ENCODE peak calls at places on chromosomes 11 and 22, in nine cellular contexts. U is DND-41, T is skeletal muscle cell, N is PC-3, W is AG09309, O is BE2C, L is neuronal stem cell, A is AG10803, R is hepatocyte. E is an unnamed sample.

GRCh38 chr11:132632641-132633124 is 899.6 kb downstream of the OPCML start:
- DNase-seq in R (peak), A (peak), O (no peak), L (no peak), W (peak), U (no peak), T (peak), N (peak), E (peak)

GRCh38 chr11:121792185-121792584 is 323.8 kb downstream of the BLID start:
- DNase-seq in N (no peak), A (no peak), W (no peak), O (no peak), R (no peak), U (no peak), T (no peak), L (no peak), E (no peak)

GRCh38 chr11:128629516-128630106 is 42.3 kb upstream of the ETS1 start:
- DNase-seq in L (no peak), T (no peak), O (no peak), A (peak), N (peak), W (no peak), R (no peak), U (no peak), E (no peak)

GRCh38 chr11:47270331-47271271 is 668 bp downstream of the MADD start:
- DNase-seq in U (peak), A (peak), L (no peak), N (peak), W (no peak), R (peak), T (no peak), O (peak), E (no peak)

GRCh38 chr11:120522021-120522420 is 10.5 kb downstream of the GRIK4 start:
- DNase-seq in O (no peak), A (no peak), U (no peak), T (no peak), N (no peak), W (no peak), L (no peak), R (no peak), E (no peak)

GRCh38 chr11:1281326-1281973 is 28.0 kb downstream of the TOLLIP start:
- DNase-seq in R (no peak), T (no peak), L (no peak), O (no peak), N (no peak), A (peak), U (no peak), W (no peak), E (no peak)

GRCh38 chr11:115185507-115185906 is 318.7 kb downstream of the CADM1 start:
- DNase-seq in U (no peak), N (no peak), R (no peak), A (no peak), O (no peak), L (no peak), T (no peak), W (no peak), E (no peak)

GRCh38 chr22:30717331-30717921 is 22.8 kb downstream of the OSBP2 start:
- DNase-seq in L (no peak), T (peak), U (no peak), W (peak), R (no peak), N (peak), A (peak), O (no peak), E (no peak)

GRCh38 chr11:96123301-96123700 is 199.4 kb upstream of the MTMR2 start:
- DNase-seq in N (no peak), R (no peak), L (no peak), U (peak), W (no peak), A (no peak), O (no peak), T (no peak), E (no peak)

GRCh38 chr11:32188785-32189184 is 97.9 kb downstream of the RCN1 start:
- DNase-seq in L (no peak), W (no peak), T (no peak), A (no peak), N (no peak), O (no peak), R (no peak), U (no peak), E (no peak)

GRCh38 chr11:63614136-63614664 is at the start of gene PLAAT3:
- DNase-seq in N (peak), T (no peak), W (no peak), O (peak), L (peak), A (peak), R (peak), U (no peak), E (no peak)

GRCh38 chr11:2587976-2588748 is 111.6 kb downstream of the KCNQ1OT1 start:
- DNase-seq in R (peak), L (no peak), W (no peak), O (peak), N (no peak), U (no peak), T (no peak), A (no peak), E (no peak)

GRCh38 chr11:2590131-2590950 is 109.5 kb downstream of the KCNQ1OT1 start:
- DNase-seq in A (no peak), W (no peak), O (no peak), T (no peak), R (no peak), L (no peak), N (no peak), U (peak), E (no peak)

GRCh38 chr11:84899740-84900139 is 727.4 kb downstream of the DLG2 start:
- DNase-seq in R (no peak), W (no peak), T (no peak), L (no peak), O (no peak), U (no peak), A (no peak), N (peak), E (no peak)

GRCh38 chr22:41197808-41198585 is 7.1 kb upstream of the L3MBTL2 start:
- DNase-seq in R (peak), O (peak), L (no peak), W (no peak), T (no peak), N (peak), A (no peak), U (peak), E (no peak)

GRCh38 chr11:35937751-35938150 is 6.1 kb upstream of the LDLRAD3 start:
- DNase-seq in A (no peak), W (no peak), U (no peak), O (no peak), L (no peak), T (no peak), R (no peak), N (no peak), E (no peak)

GRCh38 chr11:90639687-90640086 is 416.8 kb upstream of the CHORDC1 start:
- DNase-seq in L (no peak), O (no peak), A (no peak), N (peak), W (no peak), T (no peak), R (peak), U (no peak), E (peak)

GRCh38 chr11:96424693-96425092 is 34.9 kb downstream of the JRKL start:
- DNase-seq in W (peak), R (no peak), A (peak), O (no peak), T (no peak), L (no peak), U (no peak), N (peak), E (peak)

GRCh38 chr22:48592488-48592887 is 1235.2 kb downstream of the BRD1 start:
- DNase-seq in N (no peak), O (no peak), T (no peak), L (no peak), A (no peak), R (no peak), W (no peak), U (no peak), E (no peak)

GRCh38 chr22:48135641-48136040 is 1373.2 kb downstream of the TBC1D22A start:
- DNase-seq in A (no peak), T (no peak), R (no peak), L (no peak), W (no peak), O (no peak), U (no peak), N (no peak), E (no peak)

GRCh38 chr11:69655479-69656394 is 14.8 kb downstream of the CCND1 start:
- DNase-seq in A (no peak), U (no peak), R (no peak), L (no peak), W (no peak), T (no peak), N (peak), O (peak), E (no peak)

GRCh38 chr22:40345271-40345670 is 1.0 kb upstream of the ADSL start:
- DNase-seq in L (no peak), T (no peak), R (peak), W (no peak), N (peak), A (peak), O (no peak), U (peak), E (no peak)

GRCh38 chr11:104858882-104859735 is 39.2 kb downstream of the CASP12 start:
- DNase-seq in W (no peak), N (no peak), O (no peak), U (peak), L (no peak), A (no peak), R (no peak), T (no peak), E (no peak)

GRCh38 chr11:114098927-114099326 is 39.4 kb downstream of the ZBTB16 start:
- DNase-seq in L (no peak), R (no peak), A (no peak), U (no peak), O (no peak), W (no peak), N (no peak), T (no peak), E (no peak)

GRCh38 chr22:38611559-38611958 is 41.6 kb upstream of the DMC1 start:
- DNase-seq in U (no peak), T (no peak), N (no peak), A (no peak), O (no peak), R (no peak), L (no peak), W (no peak), E (no peak)

GRCh38 chr11:111407652-111408051 is 28.6 kb upstream of the POU2AF1 start:
- DNase-seq in N (no peak), A (no peak), L (no peak), O (no peak), T (no peak), U (no peak), W (no peak), R (no peak), E (no peak)
- H3K4me3 ChIP-seq in N (no peak), A (no peak), L (no peak), O (no peak), T (no peak), U (no peak), W (no peak), R (no peak), E (no peak)

GRCh38 chr11:74952752-74953151 is 3.7 kb downstream of the SPCS2 start:
- DNase-seq in R (no peak), A (no peak), T (no peak), L (no peak), W (no peak), U (no peak), O (no peak), N (no peak), E (no peak)

GRCh38 chr11:74956387-74956786 is 7.3 kb downstream of the SPCS2 start:
- DNase-seq in U (no peak), R (no peak), W (no peak), N (no peak), O (no peak), T (no peak), A (no peak), L (no peak), E (no peak)

GRCh38 chr11:74951241-74951640 is 2.2 kb downstream of the SPCS2 start:
- DNase-seq in T (no peak), N (no peak), O (no peak), A (no peak), W (no peak), L (no peak), R (no peak), U (no peak), E (no peak)

GRCh38 chr11:74954199-74954598 is 5.1 kb downstream of the SPCS2 start:
- DNase-seq in A (no peak), W (no peak), U (no peak), O (no peak), L (no peak), T (no peak), N (no peak), R (no peak), E (no peak)

DNA sequence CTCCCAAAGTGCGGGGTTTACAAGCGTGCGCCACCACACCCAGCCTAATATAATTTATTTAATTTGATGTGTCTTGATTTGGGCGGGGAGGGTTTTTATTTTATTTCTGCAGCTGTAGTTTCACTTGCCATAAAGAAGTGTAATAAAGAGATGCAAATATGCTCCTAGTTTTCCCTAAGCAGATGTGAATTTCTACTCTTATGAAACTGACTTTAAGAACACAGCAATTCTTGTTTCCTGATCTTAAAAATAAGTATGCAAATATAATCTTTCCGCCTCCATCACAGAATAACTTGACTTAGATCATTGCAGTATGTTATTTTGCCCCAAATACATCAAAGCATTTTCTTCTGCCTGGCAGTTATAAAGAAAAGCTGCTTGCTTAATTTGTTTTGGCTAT is 4.4 kb downstream of the SPCS2 start:
- DNase-seq in T (no peak), W (no peak), A (no peak), U (no peak), L (no peak), R (no peak), N (no peak), O (no peak), E (no peak)
- H3K4me3 ChIP-seq in T (no peak), W (no peak), A (no peak), U (no peak), L (no peak), R (no peak), N (no peak), O (no peak), E (no peak)

GRCh38 chr22:19143212-19143611 is 1.2 kb downstream of the ESS2 start:
- DNase-seq in T (no peak), L (no peak), R (no peak), A (no peak), N (no peak), U (no peak), O (no peak), W (no peak), E (no peak)
- H3K4me3 ChIP-seq in T (no peak), L (peak), R (no peak), A (peak), N (peak), U (peak), O (peak), W (no peak), E (no peak)

GRCh38 chr22:22516992-22517391 is 3.1 kb downstream of the ZNF280A start:
- DNase-seq in W (no peak), A (no peak), U (no peak), O (no peak), L (no peak), N (no peak), T (no peak), R (no peak), E (no peak)

GRCh38 chr22:22521631-22522030 is 1.6 kb upstream of the ZNF280A start:
- DNase-seq in N (no peak), T (no peak), O (no peak), A (no peak), U (no peak), L (no peak), R (no peak), W (no peak), E (no peak)

GRCh38 chr22:22520667-22521602 is 865 bp upstream of the ZNF280A start:
- DNase-seq in T (no peak), O (no peak), U (peak), A (no peak), N (peak), W (no peak), L (no peak), R (peak), E (no peak)

GRCh38 chr22:22519591-22519990 is 479 bp downstream of the ZNF280A start:
- DNase-seq in A (no peak), O (no peak), N (no peak), T (no peak), W (no peak), R (peak), U (no peak), L (no peak), E (no peak)

GRCh38 chr22:22520020-22520656 is at the start of gene ZNF280A:
- DNase-seq in U (no peak), N (no peak), W (no peak), R (peak), O (no peak), A (no peak), L (no peak), T (peak), E (no peak)
- H3K4me3 ChIP-seq in U (no peak), N (no peak), W (no peak), R (no peak), O (no peak), A (no peak), L (no peak), T (no peak), E (no peak)

DNA sequence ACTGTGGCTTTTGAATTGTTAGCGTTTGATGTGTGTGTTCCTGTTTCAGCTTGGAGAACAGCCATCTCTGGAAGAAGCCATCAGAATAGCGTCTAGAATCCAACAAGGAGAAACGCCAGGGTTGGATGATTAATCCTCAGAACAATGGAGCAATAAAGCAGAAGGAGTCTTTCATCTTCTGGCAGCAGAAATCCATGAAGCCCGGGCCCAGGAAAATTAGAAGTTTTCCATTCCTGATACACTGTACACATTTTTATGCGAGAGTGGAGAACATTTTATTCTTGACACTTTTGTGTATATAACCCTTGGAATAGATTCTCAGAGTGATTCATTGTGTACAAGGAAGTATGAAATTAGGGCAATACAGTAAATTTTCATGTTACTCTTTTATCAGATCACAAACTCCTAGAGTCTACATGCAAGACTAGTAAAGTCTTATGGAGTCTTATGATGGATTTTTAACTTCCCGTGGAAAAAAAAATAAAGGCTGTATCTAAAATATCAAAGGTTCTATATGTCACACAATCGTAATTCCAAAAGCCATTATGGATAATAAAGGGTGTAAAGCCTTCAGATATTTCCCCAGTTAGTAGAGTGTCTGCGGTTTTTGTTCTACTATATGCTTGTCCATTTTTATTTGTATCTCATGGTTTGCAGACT is 45.9 kb upstream of the WEE1 start:
- DNase-seq in R (no peak), O (no peak), L (no peak), T (peak), N (peak), U (no peak), W (peak), A (peak), E (peak)
- H3K4me3 ChIP-seq in R (no peak), O (no peak), L (no peak), T (no peak), N (peak), U (no peak), W (no peak), A (no peak), E (no peak)

DNA sequence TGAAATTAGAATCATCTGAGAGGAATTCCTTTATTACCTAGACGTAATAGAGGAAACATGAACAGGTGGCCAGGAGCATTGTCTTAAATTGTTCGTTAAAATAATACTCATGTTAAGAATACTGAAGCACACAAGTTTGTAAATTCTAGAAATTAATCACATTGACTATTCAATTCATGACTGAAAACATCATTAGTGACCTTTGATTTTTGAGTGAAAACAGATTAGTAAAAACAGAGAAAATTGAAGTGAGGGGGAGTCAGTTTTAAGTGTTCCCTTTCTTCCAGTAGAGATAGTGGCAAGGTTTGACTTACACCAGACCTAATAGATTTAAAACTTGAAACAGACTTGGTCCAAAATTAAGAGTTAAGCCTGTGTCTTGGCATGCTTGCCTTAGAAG is 1.4 kb downstream of the ZFP91 start:
- DNase-seq in A (no peak), W (no peak), U (no peak), L (no peak), O (no peak), R (no peak), T (no peak), N (no peak), E (no peak)
- H3K4me3 ChIP-seq in A (peak), W (peak), U (peak), L (peak), O (peak), R (peak), T (peak), N (peak), E (peak)

GRCh38 chr11:17883946-17884345 is 128.9 kb downstream of the SERGEF start:
- DNase-seq in W (no peak), R (no peak), T (no peak), A (no peak), L (no peak), N (no peak), U (no peak), O (no peak), E (no peak)
- H3K4me3 ChIP-seq in W (no peak), R (no peak), T (no peak), A (no peak), L (no peak), N (no peak), U (no peak), O (no peak), E (no peak)

DNA sequence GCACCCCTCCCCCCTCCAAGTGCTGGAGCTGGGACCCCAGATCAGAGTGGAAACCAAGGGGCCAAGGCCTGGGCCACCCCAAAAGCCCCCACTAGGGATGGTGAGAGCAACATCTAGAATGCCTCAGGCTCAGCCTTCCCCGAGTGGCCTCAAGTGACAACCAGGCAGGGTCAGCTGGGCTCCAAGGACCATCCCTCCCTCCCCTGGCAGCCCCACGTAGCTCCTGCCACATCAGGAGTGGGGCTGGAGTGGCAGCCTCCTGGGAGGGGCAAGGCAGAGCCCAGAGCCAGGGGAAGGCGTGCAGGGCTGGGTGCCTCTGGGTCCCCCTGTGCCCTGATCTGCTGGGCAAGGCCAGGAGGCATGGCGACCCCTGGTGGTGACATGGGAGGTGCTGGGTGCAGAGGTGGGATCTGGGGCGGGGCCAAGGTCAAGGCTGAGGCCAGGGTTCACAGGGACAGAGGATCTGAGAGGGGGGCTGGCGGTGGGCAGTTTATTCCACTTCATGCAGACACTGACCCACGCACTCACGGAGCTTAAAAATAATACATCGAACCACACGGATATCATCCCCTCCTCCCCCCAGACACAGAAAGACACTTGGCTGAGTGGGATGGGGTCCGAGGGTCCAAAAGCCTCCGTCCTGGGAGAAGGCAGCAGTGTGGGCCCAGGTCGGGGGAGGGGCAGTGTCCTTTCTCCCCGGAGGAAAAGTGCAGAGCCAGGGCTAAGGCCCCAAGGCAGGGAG is 15.8 kb upstream of the EHD1 start:
- DNase-seq in L (no peak), U (peak), A (peak), R (peak), O (peak), W (no peak), N (peak), T (no peak), E (no peak)
- H3K4me3 ChIP-seq in L (no peak), U (no peak), A (no peak), R (no peak), O (no peak), W (no peak), N (no peak), T (no peak), E (no peak)

GRCh38 chr11:67429038-67429668 is 859 bp downstream of the RPS6KB2 start:
- DNase-seq in R (no peak), N (no peak), O (no peak), L (no peak), U (peak), T (no peak), W (no peak), A (no peak), E (no peak)
- H3K4me3 ChIP-seq in R (peak), N (peak), O (peak), L (peak), U (peak), T (peak), W (peak), A (peak), E (peak)